ENCODE peak calls at places on chromosomes 2 and 18, in eight cellular contexts. A is amygdala; X is Daoy; K is upper lobe of right lung; B is activated T-helper 2 cell treated with anti-CD3 and anti-CD28 coated beads, Interferon-gamma antibody, Interleukin-2, Interleukin-4, amounts not matched to agents 10 μg/mL and 5 μg/mL and 100 μg/mL, durations not matched to agents 14 hours and 24 hours and 36 hours; Y is effector memory CD4-positive, alpha-beta T cell; H is neuronal stem cell; O is mammary epithelial cell. P is an unnamed sample.

GRCh38 chr2:119377266-119377972 is 10.6 kb downstream of the DBI start:
- DNase-seq in H (no peak), X (no peak), K (no peak), Y (no peak), B (no peak), O (no peak), A (no peak), P (no peak)

GRCh38 chr2:172985139-172985874 is 90.3 kb upstream of the MAP3K20 start:
- DNase-seq in A (no peak), H (no peak), O (peak; percentile 92), B (no peak), Y (no peak), K (peak; percentile 75), X (peak; percentile 88), P (no peak)

GRCh38 chr2:104849618-104850097 is 4.3 kb upstream of the POU3F3 start:
- DNase-seq in H (no peak), A (peak; percentile 27), K (peak; percentile 80), X (peak; percentile 76), B (no peak), Y (no peak), O (peak; percentile 21), P (peak; percentile 30)

GRCh38 chr2:71496156-71496770 is 42.9 kb downstream of the DYSF start:
- DNase-seq in Y (no peak), K (peak; percentile 27), A (no peak), H (no peak), B (no peak), O (no peak), X (no peak), P (no peak)

GRCh38 chr2:165401285-165401852 is 68.1 kb upstream of the CSRNP3 start:
- DNase-seq in A (no peak), Y (no peak), K (no peak), O (peak; percentile 31), H (peak; percentile 52), X (peak; percentile 51), B (no peak), P (no peak)

GRCh38 chr2:175207741-175208438 is 26.4 kb upstream of the ATP5MC3 start:
- DNase-seq in K (no peak), B (no peak), H (no peak), X (peak; percentile 17), A (peak; percentile 2), O (no peak), Y (no peak), P (no peak)

GRCh38 chr18:59239627-59240026 is 19.7 kb downstream of the GRP start:
- DNase-seq in A (no peak), Y (no peak), K (no peak), O (no peak), H (no peak), B (no peak), X (no peak), P (no peak)

GRCh38 chr2:43075054-43075593 is 151.3 kb downstream of the ZFP36L2 start:
- DNase-seq in O (peak; percentile 96), Y (no peak), K (no peak), X (peak; percentile 97), H (no peak), A (no peak), B (no peak), P (no peak)

GRCh38 chr2:18378020-18378653 is 182.3 kb downstream of the RDH14 start:
- DNase-seq in X (peak; percentile 50), A (no peak), Y (no peak), H (peak; percentile 56), B (no peak), O (peak; percentile 19), K (no peak), P (no peak)

GRCh38 chr2:156589381-156590079 is 153.4 kb downstream of the GPD2 start:
- DNase-seq in K (no peak), B (no peak), A (no peak), Y (peak; percentile 0), X (peak; percentile 11), O (peak; percentile 25), H (no peak), P (no peak)

GRCh38 chr2:173401716-173402326 is 47.1 kb downstream of the CDCA7 start:
- DNase-seq in A (no peak), X (peak; percentile 16), Y (no peak), H (no peak), O (peak; percentile 44), B (no peak), K (no peak), P (no peak)

GRCh38 chr2:19949071-19949470 is 40.8 kb downstream of the WDR35 start:
- DNase-seq in Y (no peak), H (no peak), X (no peak), B (no peak), K (no peak), A (no peak), O (no peak), P (no peak)

GRCh38 chr2:170525566-170525900 is 189.6 kb upstream of the SP5 start:
- DNase-seq in X (peak; percentile 96), H (no peak), Y (no peak), B (no peak), A (no peak), O (peak; percentile 92), K (peak; percentile 63), P (no peak)

GRCh38 chr2:105085525-105085924 is 47.7 kb downstream of the MRPS9 start:
- DNase-seq in A (no peak), K (no peak), Y (no peak), O (peak; percentile 4), X (no peak), H (no peak), B (no peak), P (no peak)

GRCh38 chr2:44246840-44247369 is 28.4 kb upstream of the SLC3A1 start:
- DNase-seq in K (no peak), B (no peak), X (no peak), H (no peak), O (no peak), Y (no peak), A (no peak), P (peak; percentile 9)

GRCh38 chr2:9096761-9097160 is 93.3 kb upstream of the MBOAT2 start:
- DNase-seq in H (no peak), K (no peak), B (no peak), O (no peak), X (no peak), Y (no peak), A (no peak), P (no peak)

GRCh38 chr2:52844701-52845423 is 922.7 kb upstream of the CHAC2 start:
- DNase-seq in O (no peak), K (no peak), X (no peak), H (no peak), B (no peak), A (no peak), Y (no peak), P (no peak)

GRCh38 chr2:33518929-33519328 is 42.5 kb downstream of the RASGRP3 start:
- DNase-seq in B (no peak), X (no peak), H (no peak), O (peak; percentile 46), Y (no peak), K (no peak), A (no peak), P (no peak)

GRCh38 chr2:218859556-218859993 is at the start of gene WNT6:
- DNase-seq in X (no peak), H (no peak), O (no peak), K (peak; percentile 66), A (no peak), Y (no peak), B (no peak), P (no peak)

GRCh38 chr18:47754311-47755101 is 176.0 kb downstream of the SMAD2 start:
- DNase-seq in H (peak; percentile 68), Y (peak; percentile 38), B (peak; percentile 33), O (peak; percentile 8), K (peak; percentile 73), A (no peak), X (peak; percentile 71), P (peak; percentile 30)

GRCh38 chr2:148303166-148303565 is 282.3 kb downstream of the MBD5 start:
- DNase-seq in Y (no peak), X (no peak), H (peak; percentile 58), B (no peak), K (no peak), O (no peak), A (no peak), P (no peak)

GRCh38 chr2:28406276-28407096 is 13.8 kb downstream of the FOSL2 start:
- DNase-seq in X (peak; percentile 96), B (peak; percentile 36), O (peak; percentile 89), K (peak; percentile 87), Y (peak; percentile 63), A (no peak), H (no peak), P (peak; percentile 50)

GRCh38 chr2:111519074-111519473 is 364.9 kb downstream of the ANAPC1 start:
- DNase-seq in H (no peak), A (no peak), K (no peak), Y (no peak), X (no peak), B (no peak), O (no peak), P (no peak)

GRCh38 chr2:50088987-50089386 is 934.7 kb upstream of the FSHR start:
- DNase-seq in K (no peak), Y (no peak), H (no peak), B (no peak), A (no peak), X (no peak), O (no peak), P (no peak)

GRCh38 chr2:192286093-192286701 is 91.5 kb upstream of the TMEFF2 start:
- DNase-seq in B (no peak), Y (no peak), H (no peak), O (peak; percentile 35), X (peak; percentile 9), A (no peak), K (no peak), P (no peak)

GRCh38 chr2:179963626-179964025 is 43.5 kb downstream of the CWC22 start:
- DNase-seq in A (no peak), B (no peak), H (no peak), Y (no peak), X (no peak), O (peak; percentile 17), K (no peak), P (no peak)

GRCh38 chr18:10421859-10422258 is 32.6 kb upstream of the APCDD1 start:
- DNase-seq in Y (no peak), A (no peak), X (no peak), H (no peak), O (peak; percentile 89), K (no peak), B (no peak), P (no peak)

GRCh38 chr2:150174396-150174795 is 313.1 kb downstream of the RND3 start:
- DNase-seq in K (no peak), X (no peak), Y (no peak), O (no peak), H (no peak), A (no peak), B (no peak), P (no peak)

GRCh38 chr2:60066096-60066839 is 487.2 kb downstream of the BCL11A start:
- DNase-seq in Y (no peak), K (no peak), X (no peak), O (no peak), A (no peak), B (no peak), H (no peak), P (no peak)

GRCh38 chr2:9708683-9709538 is 78.1 kb upstream of the YWHAQ start:
- DNase-seq in Y (no peak), O (no peak), A (no peak), H (no peak), X (peak; percentile 56), B (peak; percentile 26), K (no peak), P (no peak)

GRCh38 chr2:121898483-121898882 is 143.0 kb downstream of the TSN start:
- DNase-seq in A (no peak), O (peak; percentile 45), K (no peak), Y (no peak), H (no peak), B (no peak), X (peak; percentile 73), P (peak; percentile 43)

GRCh38 chr18:36672437-36673344 is 156.1 kb downstream of the TPGS2 start:
- DNase-seq in B (no peak), K (peak; percentile 67), H (no peak), O (peak; percentile 99), X (peak; percentile 4), Y (no peak), A (no peak), P (no peak)

GRCh38 chr2:191544511-191545062 is 133.3 kb upstream of the NABP1 start:
- DNase-seq in X (no peak), Y (no peak), O (peak; percentile 47), B (no peak), K (no peak), A (no peak), H (no peak), P (no peak)

GRCh38 chr2:63870679-63871078 is 29.0 kb downstream of the UGP2 start:
- DNase-seq in Y (no peak), B (no peak), A (no peak), X (no peak), K (no peak), H (no peak), O (no peak), P (no peak)

P was measured in NK-92 treated with Interleukin-12 subunit alpha and Interleukin-12 subunit beta, amount 100 ng/mL, for 24 hours.